ENCODE peak calls at places on chromosome 20, in four cellular contexts. Q is K562, Y is GM12878, K is HL-60. X is an unnamed sample.

GRCh38 chr20:32823737-32824588 is 4.2 kb downstream of the MAPRE1 start:
- DNase-seq in Q (no peak), Y (no peak), K (peak), X (no peak)

GRCh38 chr20:17854307-17854903 is 114.2 kb downstream of the SNX5 start:
- DNase-seq in Q (no peak), Y (no peak), K (peak), X (no peak)

GRCh38 chr20:573414-574296 is 30.1 kb upstream of the CSNK2A1 start:
- DNase-seq in Q (no peak), Y (no peak), K (no peak), X (no peak)

GRCh38 chr20:25624500-25624939 is 706 bp upstream of the NANP start:
- DNase-seq in Q (no peak), Y (peak), K (no peak), X (no peak)

GRCh38 chr20:63696311-63696627 is 183 bp upstream of the TNFRSF6B start:
- DNase-seq in Q (no peak), Y (no peak), K (peak), X (peak)

GRCh38 chr20:46333136-46333991 is 25.1 kb upstream of the CDH22 start:
- DNase-seq in Q (no peak), Y (no peak), K (no peak), X (no peak)

GRCh38 chr20:45117581-45117980 is 2.6 kb upstream of the WFDC5 start:
- DNase-seq in Q (no peak), Y (no peak), K (no peak), X (no peak)

GRCh38 chr20:63940071-63940471 is 16.1 kb downstream of the UCKL1 start:
- DNase-seq in Q (no peak), Y (no peak), K (no peak), X (no peak)

GRCh38 chr20:43843096-43843964 is 71.3 kb upstream of the TOX2 start:
- DNase-seq in Q (no peak), Y (no peak), K (no peak), X (no peak)

GRCh38 chr20:44736170-44737021 is 9.3 kb upstream of the KCNK15 start:
- DNase-seq in Q (peak), Y (no peak), K (peak), X (no peak)

GRCh38 chr20:52166150-52166549 is 25.4 kb downstream of the ZFP64 start:
- DNase-seq in Q (no peak), Y (no peak), K (no peak), X (no peak)

GRCh38 chr20:607476-607875 is 2.6 kb downstream of the TCF15 start:
- DNase-seq in Q (no peak), Y (no peak), K (no peak), X (no peak)

GRCh38 chr20:38383147-38383546 is 36.9 kb downstream of the LBP start:
- DNase-seq in Q (no peak), Y (no peak), K (no peak), X (no peak)

GRCh38 chr20:60403105-60403741 is 445.0 kb downstream of the CDH26 start:
- DNase-seq in Q (no peak), Y (no peak), K (no peak), X (no peak)

GRCh38 chr20:53950031-53950430 is 120.4 kb downstream of the BCAS1 start:
- DNase-seq in Q (no peak), Y (no peak), K (no peak), X (no peak)

GRCh38 chr20:43942661-43943285 is 28.1 kb downstream of the TOX2 start:
- DNase-seq in Q (no peak), Y (no peak), K (peak), X (no peak)

GRCh38 chr20:48342822-48343513 is 484.8 kb downstream of the PREX1 start:
- DNase-seq in Q (no peak), Y (no peak), K (no peak), X (no peak)

GRCh38 chr20:12180107-12180661 is 262.5 kb downstream of the BTBD3 start:
- DNase-seq in Q (no peak), Y (no peak), K (no peak), X (no peak)

GRCh38 chr20:62618622-62619529 is 23.4 kb upstream of the SLCO4A1 start:
- DNase-seq in Q (no peak), Y (no peak), K (peak), X (no peak)
- TF ChIP-seq SPI1 in Q (no peak), Y (no peak), K (no peak), X (peak)

GRCh38 chr20:10671221-10671849 is 2.5 kb downstream of the JAG1 start:
- DNase-seq in Q (peak), Y (peak), K (peak), X (peak)
- TF ChIP-seq POLR2AphosphoS5 in Q (no peak), Y (peak), K (peak), X (no peak)

GRCh38 chr20:19304389-19304788 is 91.9 kb downstream of the SLC24A3 start:
- DNase-seq in Q (no peak), Y (no peak), K (peak), X (no peak)
- TF ChIP-seq SPI1 in Q (no peak), Y (no peak), K (no peak), X (no peak)

GRCh38 chr20:13420625-13421024 is 199.6 kb downstream of the ISM1 start:
- DNase-seq in Q (no peak), Y (no peak), K (peak), X (no peak)

GRCh38 chr20:13425401-13425800 is 204.3 kb downstream of the ISM1 start:
- DNase-seq in Q (no peak), Y (no peak), K (no peak), X (no peak)

GRCh38 chr20:13423472-13424173 is 202.5 kb downstream of the ISM1 start:
- DNase-seq in Q (no peak), Y (no peak), K (no peak), X (no peak)

GRCh38 chr20:13424174-13424833 is 203.2 kb downstream of the ISM1 start:
- DNase-seq in Q (no peak), Y (no peak), K (no peak), X (no peak)

DNA sequence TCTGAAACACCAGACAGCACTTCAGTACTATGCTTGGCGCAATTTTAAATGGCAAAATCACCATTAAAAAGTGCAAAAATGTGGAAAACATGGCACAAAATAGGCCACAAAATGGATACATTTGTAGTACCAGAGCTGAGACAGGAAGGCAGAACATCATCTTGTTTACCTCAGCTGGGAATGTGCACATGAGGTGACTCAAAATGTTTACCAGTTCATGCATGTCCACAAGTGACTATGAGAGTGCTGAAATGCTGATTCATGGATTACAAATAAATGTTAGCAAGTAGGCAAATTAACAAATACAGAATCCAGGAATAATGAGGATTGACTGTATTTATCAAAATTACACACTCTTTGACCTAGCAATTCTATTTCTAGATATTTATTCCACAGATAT is 201.6 kb downstream of the ISM1 start:
- DNase-seq in Q (no peak), Y (no peak), K (no peak), X (no peak)
- TF ChIP-seq POLR2AphosphoS5 in Q (no peak), Y (no peak), K (no peak), X (no peak)

GRCh38 chr20:37364013-37364926 is 18.3 kb downstream of the SRC start:
- DNase-seq in Q (no peak), Y (no peak), K (no peak), X (no peak)

GRCh38 chr20:37366749-37367148 is 20.8 kb downstream of the SRC start:
- DNase-seq in Q (no peak), Y (no peak), K (peak), X (no peak)

GRCh38 chr20:37363221-37364012 is 17.5 kb downstream of the SRC start:
- DNase-seq in Q (no peak), Y (no peak), K (no peak), X (no peak)

GRCh38 chr20:37364927-37365272 is 19.0 kb downstream of the SRC start:
- DNase-seq in Q (no peak), Y (no peak), K (no peak), X (no peak)

GRCh38 chr20:37365760-37366638 is 20.1 kb downstream of the SRC start:
- DNase-seq in Q (no peak), Y (peak), K (peak), X (no peak)
- TF ChIP-seq SPI1 in Q (no peak), Y (peak), K (peak), X (peak)

GRCh38 chr20:22512911-22513489 is 71.4 kb downstream of the FOXA2 start:
- DNase-seq in Q (no peak), Y (no peak), K (no peak), X (no peak)

GRCh38 chr20:22515264-22515663 is 69.1 kb downstream of the FOXA2 start:
- DNase-seq in Q (no peak), Y (no peak), K (no peak), X (no peak)

GRCh38 chr20:22509090-22509938 is 75.1 kb downstream of the FOXA2 start:
- DNase-seq in Q (no peak), Y (no peak), K (no peak), X (no peak)

GRCh38 chr20:22513574-22513973 is 70.8 kb downstream of the FOXA2 start:
- DNase-seq in Q (no peak), Y (no peak), K (no peak), X (no peak)

DNA sequence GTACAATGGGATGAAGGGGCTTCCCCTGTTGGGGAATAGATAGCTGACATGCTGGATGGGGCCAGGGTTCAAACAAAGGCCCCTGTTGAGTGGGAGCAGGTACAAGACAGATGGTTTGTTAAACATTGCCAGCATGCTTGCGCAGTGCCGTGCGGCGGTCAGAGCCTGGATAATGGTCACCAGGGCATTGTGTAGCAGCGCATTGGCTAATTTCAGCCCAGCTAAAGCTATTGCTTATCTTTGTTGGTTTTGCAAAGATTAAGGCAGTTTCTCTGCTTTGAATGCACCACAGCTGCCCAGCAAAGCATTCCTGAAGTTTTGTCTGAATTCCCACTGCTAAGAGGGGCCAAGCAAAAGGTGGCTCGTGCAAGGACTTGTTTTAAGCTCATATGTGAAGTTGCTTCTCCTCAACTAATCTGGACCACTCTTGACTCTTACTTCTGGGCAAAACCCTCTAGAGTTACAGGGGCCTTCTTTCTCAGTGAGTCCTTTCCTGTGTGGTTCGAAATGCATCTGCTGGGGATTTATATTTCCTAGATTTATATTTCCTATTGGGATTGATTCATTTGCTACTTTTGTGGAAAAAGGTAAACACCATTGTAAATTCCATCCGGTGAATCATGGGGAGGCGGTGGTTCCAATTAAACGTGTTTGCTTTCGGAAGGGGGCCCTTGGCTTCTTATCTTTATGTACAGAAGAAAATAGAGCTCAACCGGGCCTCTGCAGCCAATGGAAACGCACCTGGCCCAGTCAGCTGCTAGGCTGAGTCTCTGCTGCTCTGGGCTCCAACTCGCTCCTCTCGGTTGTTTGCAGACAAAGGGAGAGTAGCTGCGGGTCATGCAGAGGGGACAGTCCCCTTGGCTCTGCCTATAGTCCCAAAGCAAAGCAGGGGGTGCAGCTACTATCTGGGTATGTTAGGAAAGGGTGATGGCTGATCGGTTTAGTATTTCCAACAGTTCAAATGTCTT is 72.1 kb downstream of the FOXA2 start:
- DNase-seq in Q (peak), Y (no peak), K (no peak), X (no peak)
- TF ChIP-seq POLR2AphosphoS5 in Q (no peak), Y (no peak), K (no peak), X (no peak)

GRCh38 chr20:34269996-34270627 is 28.9 kb downstream of the ASIP start:
- DNase-seq in Q (no peak), Y (no peak), K (no peak), X (no peak)

GRCh38 chr20:34268851-34269668 is 27.8 kb downstream of the ASIP start:
- DNase-seq in Q (no peak), Y (no peak), K (no peak), X (peak)

GRCh38 chr20:34271961-34272360 is 30.7 kb downstream of the ASIP start:
- DNase-seq in Q (no peak), Y (no peak), K (no peak), X (no peak)

GRCh38 chr20:34274694-34275093 is 28.5 kb downstream of the AHCY start:
- DNase-seq in Q (no peak), Y (no peak), K (no peak), X (no peak)
- TF ChIP-seq SPI1 in Q (no peak), Y (no peak), K (no peak), X (no peak)

DNA sequence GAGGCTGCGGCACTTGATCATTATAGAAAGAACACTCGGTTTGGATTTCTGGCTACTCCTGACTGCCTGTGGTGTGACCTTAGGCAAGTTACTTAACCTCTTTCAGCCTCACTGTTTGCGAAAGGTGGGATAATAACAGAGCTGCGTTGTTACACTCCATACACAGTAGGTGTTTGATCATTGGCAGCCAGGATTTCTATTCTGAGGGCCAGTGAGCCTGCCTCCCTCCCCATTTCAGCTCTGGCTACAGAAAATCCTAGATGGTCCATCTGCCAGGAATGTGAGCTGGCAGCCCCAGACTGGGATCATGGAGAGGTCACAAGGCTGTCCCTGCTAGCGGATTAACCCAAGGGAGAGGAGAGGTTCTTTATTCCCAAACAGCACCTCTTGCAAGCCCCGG is 2.7 kb downstream of the KCNB1 start:
- DNase-seq in Q (no peak), Y (no peak), K (no peak), X (no peak)
- TF ChIP-seq POLR2AphosphoS5 in Q (no peak), Y (no peak), K (no peak), X (no peak)

DNA sequence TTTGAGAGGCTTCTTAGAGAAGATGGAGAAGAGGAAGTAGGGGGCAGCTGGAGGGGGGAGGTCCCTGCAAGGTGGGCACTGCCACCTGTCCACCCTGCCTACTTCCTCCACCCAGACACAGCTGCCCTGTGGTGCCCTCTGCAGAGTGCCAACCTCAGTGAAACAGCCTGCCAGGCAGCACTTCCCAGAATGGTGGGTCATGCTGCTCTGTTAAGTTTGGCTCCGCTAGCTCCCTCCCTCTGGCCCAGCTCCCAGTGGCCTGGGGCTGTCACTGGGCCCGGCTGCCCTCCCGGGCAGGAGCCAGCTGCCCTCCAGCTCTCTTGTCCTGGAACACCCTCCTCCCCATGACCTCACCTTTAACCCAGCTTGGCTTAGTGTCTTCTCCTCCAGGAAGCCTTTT is 5.1 kb upstream of the EPB41L1 start:
- DNase-seq in Q (no peak), Y (no peak), K (no peak), X (no peak)
- TF ChIP-seq SPI1 in Q (no peak), Y (no peak), K (no peak), X (no peak)

X was measured in GM12891.